ENCODE peak calls at places on chromosomes 11 and 22, in five cellular contexts. M, L, C, Z and U are unnamed samples. For H3K4me1, the result is how much of the 10 kb centered on the place peaks cover.

GRCh38 chr11:66697988-66698387 is 20.3 kb upstream of the RBM4B start:
- DNase-seq in M (no peak), L (no peak), C (no peak), Z (no peak), U (no peak)

GRCh38 chr11:126307706-126308105 is 3.8 kb downstream of the DCPS start:
- DNase-seq in M (no peak), L (peak), C (no peak), Z (peak), U (no peak)

GRCh38 chr11:103609117-103610066 is 427.0 kb upstream of the DDI1 start:
- DNase-seq in M (no peak), L (peak), C (no peak), Z (no peak), U (no peak)

GRCh38 chr11:119207300-119207570 is 1.1 kb downstream of the CBL start:
- DNase-seq in M (no peak), L (peak), C (no peak), Z (no peak), U (no peak)

GRCh38 chr22:49909476-49910205 is 8.6 kb downstream of the ALG12 start:
- DNase-seq in M (no peak), L (no peak), C (no peak), Z (no peak), U (no peak)

GRCh38 chr11:123509737-123510578 is 79.9 kb downstream of the GRAMD1B start:
- DNase-seq in M (no peak), L (no peak), C (no peak), Z (peak), U (no peak)

GRCh38 chr11:113168358-113168757 is 146.0 kb upstream of the TTC12 start:
- DNase-seq in M (no peak), L (no peak), C (no peak), Z (no peak), U (no peak)

GRCh38 chr11:17613428-17613962 is 66.4 kb downstream of the OTOG start:
- DNase-seq in M (no peak), L (no peak), C (no peak), Z (no peak), U (no peak)

GRCh38 chr11:50037282-50037681 is 4.6 kb downstream of the OR4C45 start:
- DNase-seq in M (no peak), L (no peak), C (no peak), Z (no peak), U (no peak)

GRCh38 chr11:126832387-126832786 is 168.2 kb downstream of the KIRREL3 start:
- DNase-seq in M (no peak), L (no peak), C (no peak), Z (no peak), U (no peak)

GRCh38 chr11:10366568-10367331 is 61.9 kb downstream of the ADM start:
- DNase-seq in M (peak), L (peak), C (peak), Z (peak), U (peak)

GRCh38 chr11:114440121-114440860 is 1.0 kb downstream of the REXO2 start:
- DNase-seq in M (no peak), L (no peak), C (no peak), Z (peak), U (no peak)

GRCh38 chr22:44118645-44119315 is 61.9 kb upstream of the PARVG start:
- DNase-seq in M (no peak), L (no peak), C (no peak), Z (no peak), U (no peak)

GRCh38 chr11:65979261-65979759 is 17.8 kb downstream of the SART1 start:
- DNase-seq in M (no peak), L (no peak), C (no peak), Z (no peak), U (no peak)

GRCh38 chr11:14357843-14358728 is 897 bp downstream of the RRAS2 start:
- DNase-seq in M (peak), L (no peak), C (no peak), Z (peak), U (peak)

GRCh38 chr11:120137187-120137610 is 714 bp downstream of the TRIM29 start:
- DNase-seq in M (no peak), L (no peak), C (no peak), Z (no peak), U (no peak)

GRCh38 chr11:2129699-2130366 is 9.4 kb downstream of the IGF2 start:
- DNase-seq in M (no peak), L (no peak), C (no peak), Z (no peak), U (no peak)

GRCh38 chr11:82731691-82732277 is 1.9 kb downstream of the FAM181B start:
- DNase-seq in M (no peak), L (no peak), C (no peak), Z (peak), U (no peak)

GRCh38 chr11:8937159-8937558 is 4.4 kb upstream of the C11orf16 start:
- DNase-seq in M (no peak), L (no peak), C (no peak), Z (no peak), U (no peak)

GRCh38 chr11:2302844-2303626 is 1.2 kb downstream of the TSPAN32 start:
- DNase-seq in M (peak), L (no peak), C (no peak), Z (no peak), U (no peak)

GRCh38 chr11:17496406-17496805 is 19.8 kb upstream of the ABCC8 start:
- DNase-seq in M (no peak), L (no peak), C (no peak), Z (no peak), U (no peak)

GRCh38 chr11:791658-792534 is 2.0 kb upstream of the CEND1 start:
- DNase-seq in M (no peak), L (no peak), C (no peak), Z (no peak), U (no peak)

GRCh38 chr11:119727523-119728081 is 1.4 kb downstream of the NECTIN1 start:
- DNase-seq in M (peak), L (no peak), C (no peak), Z (peak), U (no peak)

GRCh38 chr11:2287102-2287501 is 14.6 kb downstream of the C11orf21 start:
- DNase-seq in M (peak), L (no peak), C (no peak), Z (no peak), U (no peak)

GRCh38 chr11:100851584-100852152 is 164.6 kb downstream of the ARHGAP42 start:
- DNase-seq in M (no peak), L (no peak), C (no peak), Z (no peak), U (no peak)

GRCh38 chr11:72885853-72886252 is 71.6 kb downstream of the ATG16L2 start:
- DNase-seq in M (no peak), L (no peak), C (no peak), Z (no peak), U (no peak)

GRCh38 chr22:49979587-49980264 is 19.2 kb downstream of the PIM3 start:
- DNase-seq in M (peak), L (peak), C (no peak), Z (peak), U (no peak)

GRCh38 chr11:126359431-126360048 is 4.1 kb downstream of the ST3GAL4 start:
- DNase-seq in M (no peak), L (no peak), C (peak), Z (no peak), U (no peak)

GRCh38 chr11:19072464-19072863 is 11.9 kb upstream of the MRGPRX2 start:
- DNase-seq in M (no peak), L (no peak), C (no peak), Z (no peak), U (no peak)

GRCh38 chr11:122343247-122343646 is 227.2 kb upstream of the BLID start:
- DNase-seq in M (no peak), L (no peak), C (no peak), Z (no peak), U (no peak)

GRCh38 chr22:19904174-19904856 is 37.3 kb upstream of the COMT start:
- DNase-seq in M (no peak), L (no peak), C (no peak), Z (no peak), U (no peak)

GRCh38 chr11:106989056-106989455 is 29.2 kb downstream of the GUCY1A2 start:
- DNase-seq in M (no peak), L (no peak), C (no peak), Z (no peak), U (no peak)
- H3K27ac ChIP-seq in M (no peak), L (no peak), C (peak), Z (no peak), U (no peak)

GRCh38 chr22:23227380-23227779 is 47.1 kb downstream of the BCR start:
- DNase-seq in M (no peak), L (no peak), C (no peak), Z (no peak), U (no peak)

GRCh38 chr22:23223566-23224317 is 43.4 kb downstream of the BCR start:
- DNase-seq in M (peak), L (no peak), C (no peak), Z (no peak), U (no peak)

GRCh38 chr22:23226497-23226850 is 46.2 kb downstream of the BCR start:
- DNase-seq in M (no peak), L (no peak), C (no peak), Z (no peak), U (no peak)

GRCh38 chr22:23225724-23226496 is 45.6 kb downstream of the BCR start:
- DNase-seq in M (peak), L (no peak), C (no peak), Z (no peak), U (peak)

GRCh38 chr22:23225337-23225723 is 45.0 kb downstream of the BCR start:
- DNase-seq in M (no peak), L (no peak), C (no peak), Z (no peak), U (no peak)
- H3K4me1 ChIP-seq in M (half or more), L (half or more), C (under half), Z (under half), U (half or more)

GRCh38 chr22:23817146-23817545 is 21.7 kb downstream of the DERL3 start:
- DNase-seq in M (no peak), L (no peak), C (no peak), Z (no peak), U (no peak)
- H3K27ac ChIP-seq in M (no peak), L (no peak), C (no peak), Z (no peak), U (no peak)

GRCh38 chr22:17483670-17484372 is 79.5 kb upstream of the SLC25A18 start:
- DNase-seq in M (no peak), L (peak), C (no peak), Z (no peak), U (no peak)
- H3K4me1 ChIP-seq in M (under half), L (under half), C (under half), Z (under half), U (under half)

GRCh38 chr22:22073769-22074561 is 91.4 kb upstream of the TOP3B start:
- DNase-seq in M (no peak), L (no peak), C (no peak), Z (peak), U (no peak)
- H3K27ac ChIP-seq in M (no peak), L (no peak), C (no peak), Z (no peak), U (no peak)

DNA sequence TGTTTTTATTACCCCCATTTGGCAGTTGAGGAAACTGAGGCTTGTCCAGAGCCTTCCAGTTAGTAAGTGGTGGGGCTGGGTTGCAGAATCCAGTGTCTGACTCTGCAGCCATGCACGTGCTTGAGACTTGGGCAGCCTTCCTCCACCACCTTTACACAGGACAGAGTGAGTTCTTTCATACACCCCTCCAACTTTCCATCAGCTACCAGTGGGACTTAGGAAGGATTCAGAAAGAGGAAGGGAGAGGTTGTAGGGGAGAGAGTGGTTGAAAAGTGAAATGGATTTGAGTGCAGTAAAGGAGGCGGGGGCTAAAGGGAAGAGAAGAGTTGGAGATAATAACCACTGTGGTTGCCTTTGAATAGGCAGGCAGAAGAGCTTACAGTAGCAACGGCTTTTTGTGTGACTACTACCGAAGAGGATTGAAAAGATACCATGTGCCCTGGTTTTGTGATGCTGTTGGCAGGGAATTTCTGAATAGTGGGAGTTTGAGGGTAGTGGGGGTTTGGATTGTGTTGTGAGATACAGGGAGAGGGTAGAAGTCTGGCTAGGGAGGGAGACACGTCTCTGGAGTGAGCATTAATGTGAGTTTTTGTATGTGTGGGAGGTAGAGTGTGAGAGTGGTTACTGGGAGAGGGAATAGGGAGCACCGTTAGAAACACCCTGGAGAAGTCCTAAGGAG is 1.7 kb downstream of the UVRAG start:
- DNase-seq in M (no peak), L (peak), C (no peak), Z (no peak), U (no peak)
- H3K4me1 ChIP-seq in M (under half), L (under half), C (under half), Z (under half), U (under half)

GRCh38 chr11:34620202-34620601 is 691 bp upstream of the EHF start:
- DNase-seq in M (no peak), L (no peak), C (no peak), Z (no peak), U (no peak)

GRCh38 chr11:34619062-34619516 is 1.8 kb upstream of the EHF start:
- DNase-seq in M (no peak), L (no peak), C (no peak), Z (no peak), U (no peak)

GRCh38 chr11:34623463-34623862 is 2.6 kb downstream of the EHF start:
- DNase-seq in M (no peak), L (no peak), C (no peak), Z (no peak), U (no peak)

GRCh38 chr11:34621876-34622275 is 983 bp downstream of the EHF start:
- DNase-seq in M (no peak), L (no peak), C (no peak), Z (no peak), U (no peak)

DNA sequence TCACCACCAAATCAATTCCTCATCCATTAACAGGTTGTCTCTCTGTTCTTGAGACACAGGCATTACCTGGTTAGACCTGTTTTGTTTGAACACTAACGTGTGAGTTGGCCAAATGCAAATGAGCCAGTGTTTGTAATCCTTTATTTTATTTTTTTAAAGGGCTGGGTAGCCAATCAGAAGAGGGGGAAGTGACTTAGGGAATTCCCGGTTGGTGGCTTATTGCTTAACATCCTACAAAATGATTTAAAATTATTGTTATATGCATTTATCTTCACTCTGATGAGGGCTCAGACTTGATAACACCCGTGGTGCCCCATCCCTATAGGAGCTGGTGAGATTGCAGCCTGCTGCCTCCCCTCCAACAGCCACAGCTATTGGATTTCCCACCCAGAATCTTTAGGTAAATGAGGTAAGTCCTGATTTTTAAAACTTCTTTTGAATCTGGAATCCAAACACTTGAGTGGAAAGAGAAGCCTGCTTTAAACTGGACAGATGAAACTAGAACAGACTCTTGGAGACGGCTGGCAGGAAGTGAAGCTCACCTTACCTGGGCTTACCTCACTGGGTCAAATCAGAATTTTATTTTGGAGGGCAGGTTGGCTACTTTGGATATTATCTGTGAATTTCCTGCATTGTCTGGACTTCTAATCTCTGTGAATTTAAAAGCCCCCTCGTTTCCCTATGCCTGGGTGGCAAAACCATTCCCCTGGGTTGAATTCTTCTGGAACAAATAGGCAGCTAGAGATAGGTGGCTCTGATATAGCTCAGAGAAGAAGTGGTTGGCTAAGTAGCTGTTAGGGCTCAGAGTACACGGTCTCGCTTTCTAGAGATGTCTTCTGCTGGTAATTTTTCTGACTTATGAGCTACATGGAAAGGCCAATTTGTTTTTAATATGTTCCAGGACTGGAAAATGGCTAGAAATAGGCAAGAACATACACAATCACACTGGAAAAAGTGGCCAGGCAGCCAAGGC is at the start of gene EHF:
- DNase-seq in M (peak), L (no peak), C (no peak), Z (no peak), U (no peak)
- H3K27ac ChIP-seq in M (peak), L (no peak), C (no peak), Z (no peak), U (no peak)